ENCODE peak calls at places on chromosome 16, in four cellular contexts. One of them, this sample, is unnamed.

GRCh38 chr16:47392114-47392513 is 68.7 kb downstream of the ITFG1 start:
- DNase-seq in HepG2: peak
- DNase-seq in GM12878: peak
- DNase-seq in K562: no peak
- DNase-seq in this sample: no peak

GRCh38 chr16:82627811-82628339 is 1.1 kb downstream of the CDH13 start:
- DNase-seq in HepG2: no peak
- DNase-seq in GM12878: no peak
- DNase-seq in K562: no peak
- DNase-seq in this sample: no peak

GRCh38 chr16:4846503-4846900 is 586 bp downstream of the GLYR1 start:
- DNase-seq in HepG2: peak
- DNase-seq in GM12878: no peak
- DNase-seq in K562: no peak
- DNase-seq in this sample: peak

GRCh38 chr16:84537431-84538151 is 33.1 kb upstream of the MEAK7 start:
- DNase-seq in HepG2: no peak
- DNase-seq in GM12878: no peak
- DNase-seq in K562: peak
- DNase-seq in this sample: no peak

GRCh38 chr16:74297296-74297665 is 667 bp downstream of the PSMD7 start:
- DNase-seq in HepG2: peak
- DNase-seq in GM12878: no peak
- DNase-seq in K562: peak
- DNase-seq in this sample: peak

GRCh38 chr16:83733301-83733700 is 74.5 kb upstream of the HSBP1 start:
- DNase-seq in HepG2: no peak
- DNase-seq in GM12878: no peak
- DNase-seq in K562: no peak
- DNase-seq in this sample: no peak

GRCh38 chr16:85203462-85203813 is 91.2 kb upstream of the CIBAR2 start:
- DNase-seq in HepG2: no peak
- DNase-seq in GM12878: no peak
- DNase-seq in K562: no peak
- DNase-seq in this sample: no peak

GRCh38 chr16:23317266-23317661 is 15.2 kb downstream of the SCNN1B start:
- DNase-seq in HepG2: no peak
- DNase-seq in GM12878: no peak
- DNase-seq in K562: no peak
- DNase-seq in this sample: no peak

GRCh38 chr16:7390974-7391373 is 58.3 kb downstream of the RBFOX1 start:
- DNase-seq in HepG2: no peak
- DNase-seq in GM12878: no peak
- DNase-seq in K562: no peak
- DNase-seq in this sample: no peak

GRCh38 chr16:76577003-76577402 is 299.8 kb downstream of the CNTNAP4 start:
- DNase-seq in HepG2: no peak
- DNase-seq in GM12878: peak
- DNase-seq in K562: no peak
- DNase-seq in this sample: no peak

GRCh38 chr16:30902070-30902972 is 5.9 kb downstream of the CTF1 start:
- DNase-seq in HepG2: peak
- DNase-seq in GM12878: no peak
- DNase-seq in K562: peak
- DNase-seq in this sample: peak

GRCh38 chr16:84720180-84720579 is 20.4 kb downstream of the USP10 start:
- DNase-seq in HepG2: no peak
- DNase-seq in GM12878: no peak
- DNase-seq in K562: no peak
- DNase-seq in this sample: no peak

GRCh38 chr16:47110939-47111338 is 32.8 kb downstream of the NETO2 start:
- DNase-seq in HepG2: peak
- DNase-seq in GM12878: no peak
- DNase-seq in K562: peak
- DNase-seq in this sample: peak

GRCh38 chr16:85303354-85303883 is 191.1 kb upstream of the CIBAR2 start:
- DNase-seq in HepG2: peak
- DNase-seq in GM12878: no peak
- DNase-seq in K562: peak
- DNase-seq in this sample: peak

GRCh38 chr16:77690416-77690815 is 31.9 kb upstream of the NUDT7 start:
- DNase-seq in HepG2: no peak
- DNase-seq in GM12878: no peak
- DNase-seq in K562: no peak
- DNase-seq in this sample: no peak

GRCh38 chr16:14475370-14476139 is 154.5 kb downstream of the PARN start:
- DNase-seq in HepG2: peak
- DNase-seq in GM12878: no peak
- DNase-seq in K562: no peak
- DNase-seq in this sample: no peak

GRCh38 chr16:50081428-50082018 is 15.8 kb downstream of the HEATR3 start:
- DNase-seq in HepG2: no peak
- DNase-seq in GM12878: no peak
- DNase-seq in K562: no peak
- DNase-seq in this sample: no peak

GRCh38 chr16:29913514-29913913 is 12.5 kb downstream of the KCTD13 start:
- DNase-seq in HepG2: no peak
- DNase-seq in GM12878: no peak
- DNase-seq in K562: no peak
- DNase-seq in this sample: no peak

GRCh38 chr16:7343271-7343670 is 10.6 kb downstream of the RBFOX1 start:
- DNase-seq in HepG2: no peak
- DNase-seq in GM12878: no peak
- DNase-seq in K562: no peak
- DNase-seq in this sample: no peak

GRCh38 chr16:68085259-68086071 is at the start of gene NFATC3:
- DNase-seq in HepG2: peak
- DNase-seq in GM12878: no peak
- DNase-seq in K562: peak
- DNase-seq in this sample: peak
- TF ChIP-seq SP1 in HepG2: no peak
- TF ChIP-seq SP1 in GM12878: peak
- TF ChIP-seq SP1 in K562: no peak
- TF ChIP-seq SP1 in this sample: no peak

GRCh38 chr16:3065069-3065741 is at the start of gene IL32:
- DNase-seq in HepG2: peak
- DNase-seq in GM12878: no peak
- DNase-seq in K562: no peak
- DNase-seq in this sample: no peak
- TF ChIP-seq FOXM1 in HepG2: no peak
- TF ChIP-seq FOXM1 in GM12878: no peak
- TF ChIP-seq FOXM1 in K562: no peak
- TF ChIP-seq FOXM1 in this sample: no peak

GRCh38 chr16:1181715-1182671 is 29.1 kb downstream of the CACNA1H start:
- DNase-seq in HepG2: peak
- DNase-seq in GM12878: no peak
- DNase-seq in K562: no peak
- DNase-seq in this sample: no peak
- TF ChIP-seq TARDBP in HepG2: no peak
- TF ChIP-seq TARDBP in GM12878: no peak
- TF ChIP-seq TARDBP in K562: no peak
- TF ChIP-seq TARDBP in this sample: no peak

DNA sequence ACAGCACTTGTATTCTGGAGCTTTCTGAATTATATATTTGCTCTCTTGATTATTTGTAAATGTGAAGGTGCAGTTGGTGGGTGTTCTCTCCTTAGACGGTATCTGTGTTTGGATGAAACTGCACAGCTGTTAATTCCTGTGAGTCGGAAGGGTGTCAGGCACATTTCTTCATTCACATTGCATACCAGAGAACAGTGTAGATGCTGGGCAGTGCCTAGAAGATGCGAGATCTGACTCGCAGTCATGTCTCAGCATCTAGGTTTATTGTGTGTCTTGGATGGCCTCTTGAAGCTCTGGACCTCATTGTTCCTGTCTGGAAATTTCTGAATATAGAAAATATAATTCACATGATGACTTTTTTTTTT is 61.2 kb downstream of the CLEC16A start:
- DNase-seq in HepG2: no peak
- DNase-seq in GM12878: no peak
- DNase-seq in K562: no peak
- DNase-seq in this sample: no peak
- TF ChIP-seq SP1 in HepG2: no peak
- TF ChIP-seq SP1 in GM12878: no peak
- TF ChIP-seq SP1 in K562: no peak
- TF ChIP-seq SP1 in this sample: no peak

This sample was measured in HEK293T.